ENCODE peak calls at places on chromosomes 11 and 22, in eight cellular contexts. F is myocyte; X is AML-193; D is HEK293T; P is mesenteric fat pad; H is neuronal stem cell; K is HL-60; A is central memory CD4-positive, alpha-beta T cell. Z is an unnamed sample.

GRCh38 chr11:119788096-119788883 is 59.3 kb upstream of the NECTIN1 start:
- DNase-seq in X (no peak), H (no peak), K (no peak), D (no peak), P (no peak), F (no peak), A (no peak), Z (no peak)

GRCh38 chr11:122676638-122677037 is 21.1 kb downstream of the UBASH3B start:
- DNase-seq in D (no peak), A (no peak), P (no peak), F (no peak), H (no peak), K (no peak), X (no peak), Z (no peak)

GRCh38 chr11:63609536-63609935 is 4.7 kb downstream of the PLAAT3 start:
- DNase-seq in K (no peak), X (no peak), H (no peak), P (no peak), A (no peak), D (no peak), F (peak; percentile 81), Z (no peak)

GRCh38 chr11:70948855-70949551 is 303.4 kb downstream of the SHANK2 start:
- DNase-seq in K (no peak), F (no peak), H (no peak), A (no peak), X (no peak), P (no peak), D (no peak), Z (no peak)

GRCh38 chr22:46842606-46843005 is 80.2 kb downstream of the TBC1D22A start:
- DNase-seq in P (no peak), A (no peak), K (no peak), D (no peak), X (no peak), H (no peak), F (no peak), Z (no peak)

GRCh38 chr22:31083923-31084810 is 3.0 kb downstream of the SMTN start:
- DNase-seq in P (no peak), D (no peak), F (peak; percentile 55), H (no peak), X (no peak), A (no peak), K (no peak), Z (no peak)

GRCh38 chr11:83047515-83048225 is 24.0 kb downstream of the RAB30 start:
- DNase-seq in X (no peak), H (no peak), D (no peak), F (no peak), K (no peak), A (no peak), P (no peak), Z (no peak)

GRCh38 chr11:126561327-126561893 is 205.9 kb downstream of the ST3GAL4 start:
- DNase-seq in P (no peak), D (peak; percentile 61), X (peak; percentile 29), A (no peak), H (peak; percentile 86), F (peak; percentile 82), K (peak; percentile 24), Z (no peak)

GRCh38 chr11:76561245-76561644 is 109.3 kb downstream of the LRRC32 start:
- DNase-seq in K (no peak), F (no peak), X (no peak), D (no peak), P (no peak), H (no peak), A (no peak), Z (no peak)

GRCh38 chr11:125621995-125622394 is 3.0 kb upstream of the CHEK1 start:
- DNase-seq in X (no peak), P (no peak), H (no peak), K (no peak), A (no peak), D (no peak), F (peak; percentile 2), Z (no peak)

GRCh38 chr11:100445231-100445735 is 241.8 kb upstream of the ARHGAP42 start:
- DNase-seq in A (no peak), H (no peak), P (no peak), X (no peak), K (no peak), F (peak; percentile 12), D (no peak), Z (no peak)

GRCh38 chr11:67268684-67269268 is 2.5 kb downstream of the GRK2 start:
- DNase-seq in A (no peak), X (no peak), H (no peak), P (no peak), D (no peak), K (no peak), F (no peak), Z (no peak)

GRCh38 chr11:68388595-68389198 is 71.9 kb upstream of the PPP6R3 start:
- DNase-seq in P (no peak), F (no peak), A (no peak), H (no peak), K (no peak), X (no peak), D (no peak), Z (no peak)

GRCh38 chr11:73295259-73295995 is 12.6 kb upstream of the ARHGEF17 start:
- DNase-seq in K (peak; percentile 89), X (peak; percentile 81), P (no peak), D (peak; percentile 81), F (peak; percentile 82), H (peak; percentile 82), A (peak; percentile 49), Z (peak; percentile 68)

GRCh38 chr22:20438066-20438677 is 547 bp upstream of the SCARF2 start:
- DNase-seq in P (peak; percentile 90), X (no peak), A (no peak), D (no peak), F (no peak), K (no peak), H (no peak), Z (no peak)

GRCh38 chr11:116928845-116929244 is 91.4 kb upstream of the APOA1 start:
- DNase-seq in P (no peak), F (no peak), D (no peak), A (no peak), X (no peak), H (no peak), K (no peak), Z (no peak)

GRCh38 chr11:47466701-47467250 is 17.8 kb upstream of the RAPSN start:
- DNase-seq in K (no peak), H (no peak), A (no peak), X (no peak), D (no peak), F (peak; percentile 33), P (peak; percentile 78), Z (no peak)

GRCh38 chr11:11025087-11025486 is 167.2 kb upstream of the ZBED5 start:
- DNase-seq in A (no peak), D (no peak), F (no peak), K (no peak), X (no peak), H (no peak), P (no peak), Z (no peak)

GRCh38 chr22:30614879-30615278 is 7.9 kb downstream of the TCN2 start:
- DNase-seq in A (no peak), P (no peak), K (no peak), H (no peak), F (no peak), X (no peak), D (no peak), Z (no peak)

GRCh38 chr11:124625504-124626168 is 3.0 kb downstream of the TBRG1 start:
- DNase-seq in A (no peak), D (no peak), K (peak; percentile 61), P (no peak), F (peak; percentile 86), X (no peak), H (no peak), Z (no peak)

GRCh38 chr11:66693356-66694055 is 15.8 kb upstream of the RBM4B start:
- DNase-seq in K (no peak), X (no peak), H (no peak), D (no peak), P (no peak), F (no peak), A (no peak), Z (no peak)

GRCh38 chr11:46353706-46354105 is 6.4 kb downstream of the DGKZ start:
- DNase-seq in A (no peak), X (no peak), D (no peak), F (no peak), K (no peak), P (no peak), H (no peak), Z (no peak)

GRCh38 chr22:45548991-45549736 is 46.5 kb downstream of the FBLN1 start:
- DNase-seq in H (no peak), P (no peak), F (peak; percentile 59), X (no peak), D (no peak), K (no peak), A (no peak), Z (no peak)

GRCh38 chr11:64543818-64544217 is 47.2 kb upstream of the SLC22A12 start:
- DNase-seq in X (no peak), D (no peak), P (no peak), A (no peak), K (no peak), H (no peak), F (no peak), Z (no peak)

GRCh38 chr11:34044664-34045485 is 6.7 kb upstream of the CAPRIN1 start:
- DNase-seq in H (no peak), A (no peak), X (peak; percentile 62), P (no peak), K (peak; percentile 75), D (peak; percentile 25), F (peak; percentile 49), Z (no peak)

GRCh38 chr11:106311531-106312230 is 234.2 kb downstream of the AASDHPPT start:
- DNase-seq in F (no peak), P (no peak), K (no peak), H (no peak), X (no peak), A (no peak), D (no peak), Z (no peak)

GRCh38 chr11:30583505-30584280 is 2.5 kb downstream of the MPPED2 start:
- DNase-seq in K (no peak), X (no peak), A (no peak), P (no peak), H (no peak), F (no peak), D (no peak), Z (no peak)

GRCh38 chr22:27347951-27348350 is 453.6 kb downstream of the MN1 start:
- DNase-seq in A (no peak), H (no peak), P (no peak), K (no peak), D (no peak), F (no peak), X (no peak), Z (no peak)

GRCh38 chr22:45504703-45505341 is 2.1 kb downstream of the FBLN1 start:
- DNase-seq in D (no peak), A (no peak), P (no peak), F (peak; percentile 54), H (peak; percentile 83), K (peak; percentile 15), X (no peak), Z (no peak)

GRCh38 chr11:128463975-128464374 is 123.4 kb downstream of the ETS1 start:
- DNase-seq in A (no peak), K (no peak), P (no peak), H (no peak), D (no peak), F (no peak), X (no peak), Z (no peak)

GRCh38 chr22:44975444-44976262 is 34.2 kb downstream of the PHF21B start:
- DNase-seq in A (peak; percentile 17), X (peak; percentile 71), D (peak; percentile 96), P (no peak), H (peak; percentile 91), F (peak; percentile 90), K (peak; percentile 82), Z (no peak)

GRCh38 chr11:12787847-12788246 is 113.6 kb downstream of the TEAD1 start:
- DNase-seq in K (no peak), A (no peak), P (no peak), F (peak; percentile 76), X (no peak), H (no peak), D (no peak), Z (no peak)

GRCh38 chr11:5499671-5500070 is 10.1 kb downstream of the UBQLN3 start:
- DNase-seq in K (no peak), A (no peak), D (no peak), P (no peak), F (no peak), H (no peak), X (no peak), Z (no peak)

GRCh38 chr11:47348859-47349258 is 3.6 kb downstream of the MYBPC3 start:
- DNase-seq in A (no peak), F (peak; percentile 25), D (peak; percentile 49), P (no peak), K (peak; percentile 74), H (no peak), X (peak; percentile 61), Z (no peak)

Z was measured in activated B cell treated with CpG ODN at 0.5 μM for 24 hours.